ENCODE peak calls at places on chromosome 1, in five cellular contexts. D, G, L, V and B are unnamed samples.

GRCh38 chr1:184900507-184900906 is 73.8 kb downstream of the NIBAN1 start:
- DNase-seq in D (no peak), G (no peak), L (no peak), V (no peak), B (no peak)

GRCh38 chr1:150405660-150406059 is 41.7 kb downstream of the RPRD2 start:
- DNase-seq in D (no peak), G (no peak), L (no peak), V (no peak), B (no peak)

GRCh38 chr1:234602334-234603220 is 7.4 kb downstream of the IRF2BP2 start:
- DNase-seq in D (no peak), G (no peak), L (peak; percentile 81), V (no peak), B (no peak)

GRCh38 chr1:186286615-186287317 is 88.3 kb downstream of the TPR start:
- DNase-seq in D (no peak), G (no peak), L (no peak), V (no peak), B (no peak)

GRCh38 chr1:160169553-160170399 is 18.4 kb downstream of the ATP1A4 start:
- DNase-seq in D (no peak), G (no peak), L (no peak), V (no peak), B (no peak)

GRCh38 chr1:110421159-110421777 is 13.8 kb upstream of the LAMTOR5 start:
- DNase-seq in D (no peak), G (no peak), L (no peak), V (no peak), B (no peak)

GRCh38 chr1:175413367-175413766 is 220.8 kb upstream of the KIAA0040 start:
- DNase-seq in D (no peak), G (no peak), L (no peak), V (no peak), B (no peak)

GRCh38 chr1:6794164-6794563 is 8.9 kb downstream of the CAMTA1 start:
- DNase-seq in D (no peak), G (no peak), L (peak; percentile 25), V (no peak), B (no peak)

GRCh38 chr1:153534933-153535663 is 693 bp downstream of the S100A6 start:
- DNase-seq in D (no peak), G (peak; percentile 49), L (peak; percentile 65), V (no peak), B (peak; percentile 29)

GRCh38 chr1:205458777-205459566 is 3.1 kb upstream of the BLACAT1 start:
- DNase-seq in D (peak; percentile 59), G (no peak), L (no peak), V (no peak), B (no peak)

GRCh38 chr1:80656011-80656627 is 1144.6 kb upstream of the ADGRL2 start:
- DNase-seq in D (peak; percentile 12), G (no peak), L (peak; percentile 37), V (no peak), B (no peak)

GRCh38 chr1:35350872-35351271 is 82.4 kb downstream of the ZMYM4 start:
- DNase-seq in D (no peak), G (no peak), L (no peak), V (no peak), B (no peak)

GRCh38 chr1:248703674-248704073 is 1.1 kb upstream of the OR14I1 start:
- DNase-seq in D (no peak), G (no peak), L (no peak), V (no peak), B (no peak)
- TF ChIP-seq CTCF in D (no peak), G (no peak), L (peak; percentile 24), V (no peak), B (no peak)

GRCh38 chr1:44249543-44249942 is 36.3 kb downstream of the DMAP1 start:
- DNase-seq in D (no peak), G (no peak), L (no peak), V (no peak), B (no peak)
- TF ChIP-seq CTCF in D (no peak), G (no peak), L (no peak), V (no peak), B (no peak)

GRCh38 chr1:22318279-22318983 is 133.2 kb upstream of the ZBTB40 start:
- DNase-seq in D (no peak), G (no peak), L (no peak), V (no peak), B (no peak)

GRCh38 chr1:22315315-22316078 is 136.2 kb upstream of the ZBTB40 start:
- DNase-seq in D (no peak), G (no peak), L (no peak), V (no peak), B (no peak)

GRCh38 chr1:22319608-22320007 is 132.0 kb upstream of the ZBTB40 start:
- DNase-seq in D (no peak), G (no peak), L (no peak), V (no peak), B (no peak)

GRCh38 chr1:22317920-22318243 is 133.8 kb upstream of the ZBTB40 start:
- DNase-seq in D (no peak), G (no peak), L (no peak), V (no peak), B (no peak)

DNA sequence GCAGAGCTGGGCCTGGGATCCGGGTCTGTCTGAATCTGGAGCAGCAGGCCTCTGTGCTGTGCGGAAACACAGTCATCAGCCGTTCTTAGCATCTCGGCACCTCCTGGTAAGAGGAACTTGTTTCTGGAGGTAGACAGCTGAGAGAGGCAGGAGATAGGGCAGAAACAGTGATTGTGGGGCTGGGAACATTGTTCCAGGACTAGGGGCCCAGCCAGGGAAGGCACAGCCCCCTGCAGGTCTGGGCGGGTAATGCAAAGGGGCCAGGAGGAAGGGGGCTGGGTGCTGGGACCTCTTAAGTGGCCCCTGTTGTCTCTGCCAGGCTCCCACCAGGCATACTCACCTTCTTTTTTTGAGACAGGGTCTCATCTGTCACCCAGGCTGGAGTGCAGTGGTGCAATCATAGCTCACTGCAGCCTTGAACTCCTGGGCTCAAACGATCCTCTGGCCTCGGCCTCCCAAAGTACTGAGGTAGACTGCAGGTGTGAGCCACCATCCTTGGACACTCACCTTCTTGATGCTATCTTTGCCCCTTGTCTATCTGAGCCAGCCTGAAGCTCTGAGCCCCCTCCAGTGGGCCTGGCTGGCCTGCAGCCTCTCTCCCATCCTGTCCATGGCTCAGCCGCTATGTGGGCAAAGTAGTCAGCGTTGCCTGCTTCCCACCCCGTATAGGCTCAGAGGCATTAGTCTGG is 134.3 kb upstream of the ZBTB40 start:
- DNase-seq in D (peak; percentile 35), G (no peak), L (peak; percentile 56), V (no peak), B (no peak)
- TF ChIP-seq CTCF in D (peak; percentile 72), G (no peak), L (peak; percentile 27), V (peak; percentile 16), B (peak; percentile 21)

GRCh38 chr1:44609768-44610526 is 64.3 kb downstream of the TMEM53 start:
- DNase-seq in D (no peak), G (no peak), L (no peak), V (no peak), B (no peak)

GRCh38 chr1:44608141-44608540 is 66.1 kb downstream of the TMEM53 start:
- DNase-seq in D (no peak), G (no peak), L (no peak), V (no peak), B (no peak)

GRCh38 chr1:44611419-44611818 is 62.9 kb downstream of the TMEM53 start:
- DNase-seq in D (no peak), G (no peak), L (no peak), V (no peak), B (no peak)

GRCh38 chr1:44610527-44611148 is 63.6 kb downstream of the TMEM53 start:
- DNase-seq in D (no peak), G (no peak), L (no peak), V (no peak), B (no peak)

GRCh38 chr1:44609412-44609767 is 64.9 kb downstream of the TMEM53 start:
- DNase-seq in D (peak; percentile 49), G (no peak), L (no peak), V (peak; percentile 11), B (no peak)
- TF ChIP-seq CTCF in D (peak; percentile 57), G (peak; percentile 32), L (peak; percentile 26), V (peak; percentile 15), B (no peak)

DNA sequence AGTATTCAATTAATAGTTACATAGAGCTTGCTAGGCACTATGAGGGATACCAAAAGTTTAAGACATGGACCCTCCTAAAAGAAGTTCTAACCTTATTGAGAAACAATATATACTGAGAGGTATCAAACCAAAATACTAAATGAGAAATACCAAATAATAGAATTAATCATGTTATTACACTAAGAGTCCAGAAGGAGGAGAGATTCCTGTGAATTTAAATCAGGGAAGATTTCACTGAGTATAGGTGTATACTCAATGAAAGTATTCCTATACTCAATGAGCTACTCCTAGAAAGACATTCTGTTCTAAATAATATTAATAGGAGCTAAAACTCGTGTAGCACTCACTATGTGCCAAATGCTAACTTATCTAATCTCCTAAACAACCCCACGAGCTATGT is 9.4 kb downstream of the CR1L start:
- DNase-seq in D (no peak), G (no peak), L (no peak), V (no peak), B (no peak)
- TF ChIP-seq CTCF in D (peak; percentile 28), G (no peak), L (peak; percentile 45), V (no peak), B (no peak)

GRCh38 chr1:86594284-86594683 is 47.4 kb downstream of the CLCA4 start:
- DNase-seq in D (no peak), G (no peak), L (no peak), V (no peak), B (no peak)

GRCh38 chr1:86596891-86597290 is 50.0 kb downstream of the CLCA4 start:
- DNase-seq in D (no peak), G (no peak), L (no peak), V (no peak), B (no peak)

DNA sequence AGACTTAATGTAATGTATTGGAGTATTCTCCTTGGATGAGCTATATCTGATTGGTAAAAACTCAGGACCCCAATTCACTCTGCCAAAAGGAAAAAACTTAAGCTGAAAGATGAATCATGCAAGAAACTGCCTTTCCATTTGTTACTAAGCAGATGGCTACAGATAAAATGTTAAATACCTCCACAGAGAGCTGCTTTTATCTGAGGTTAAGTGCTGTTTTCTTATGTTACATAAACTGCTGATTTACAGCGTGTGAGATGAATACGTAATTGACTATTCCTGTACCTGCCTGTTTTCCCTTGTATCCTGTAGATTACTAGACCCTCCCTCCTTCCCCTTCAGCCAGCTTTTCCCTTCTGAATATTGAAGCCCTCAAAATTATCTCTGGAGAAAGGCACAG is 49.4 kb downstream of the CLCA4 start:
- DNase-seq in D (no peak), G (no peak), L (no peak), V (no peak), B (no peak)
- TF ChIP-seq CTCF in D (no peak), G (no peak), L (no peak), V (no peak), B (no peak)

GRCh38 chr1:74767490-74767889 is 34.5 kb downstream of the TYW3 start:
- DNase-seq in D (no peak), G (no peak), L (peak; percentile 2), V (no peak), B (no peak)
- TF ChIP-seq CTCF in D (peak; percentile 32), G (no peak), L (no peak), V (no peak), B (no peak)